ENCODE peak calls at places on chromosome 17, in eight cellular contexts. V, T, C, Q, O, Y, J and B are unnamed samples.

GRCh38 chr17:39696731-39697130 is 3.1 kb upstream of the ERBB2 start:
- DNase-seq in V (peak; percentile 18), T (no peak), C (no peak), Q (no peak), O (no peak), Y (no peak), J (no peak), B (no peak)

GRCh38 chr17:47649972-47650524 is 329 bp downstream of the KPNB1 start:
- DNase-seq in V (no peak), T (peak; percentile 80), C (no peak), Q (no peak), O (peak; percentile 47), Y (no peak), J (no peak), B (no peak)

GRCh38 chr17:61536417-61536955 is 54.5 kb downstream of the NACA2 start:
- DNase-seq in V (no peak), T (no peak), C (no peak), Q (no peak), O (no peak), Y (no peak), J (no peak), B (no peak)

GRCh38 chr17:61833536-61834203 is 29.7 kb downstream of the BRIP1 start:
- DNase-seq in V (no peak), T (no peak), C (no peak), Q (peak; percentile 40), O (peak; percentile 69), Y (no peak), J (no peak), B (no peak)

GRCh38 chr17:58328195-58329034 is at the start of gene TSPOAP1:
- DNase-seq in V (no peak), T (peak; percentile 46), C (peak; percentile 52), Q (no peak), O (no peak), Y (peak; percentile 46), J (no peak), B (no peak)

GRCh38 chr17:82814834-82815233 is 25.0 kb downstream of the ZNF750 start:
- DNase-seq in V (no peak), T (no peak), C (no peak), Q (no peak), O (no peak), Y (peak; percentile 46), J (no peak), B (no peak)

GRCh38 chr17:57861000-57861736 is 11.3 kb upstream of the MRPS23 start:
- DNase-seq in V (peak; percentile 72), T (no peak), C (peak; percentile 20), Q (no peak), O (no peak), Y (peak; percentile 76), J (peak; percentile 47), B (peak; percentile 77)

GRCh38 chr17:69677130-69677529 is 262.6 kb downstream of the MAP2K6 start:
- DNase-seq in V (no peak), T (no peak), C (no peak), Q (peak; percentile 7), O (no peak), Y (no peak), J (no peak), B (no peak)

GRCh38 chr17:48871551-48872351 is 20.8 kb upstream of the ATP5MC1 start:
- DNase-seq in V (peak; percentile 65), T (no peak), C (no peak), Q (no peak), O (no peak), Y (peak; percentile 86), J (no peak), B (peak; percentile 63)

GRCh38 chr17:80474933-80475915 is 1.2 kb downstream of the NPTX1 start:
- DNase-seq in V (no peak), T (no peak), C (no peak), Q (no peak), O (no peak), Y (no peak), J (peak; percentile 38), B (no peak)

GRCh38 chr17:37476431-37477130 is 13.1 kb upstream of the DUSP14 start:
- DNase-seq in V (no peak), T (no peak), C (no peak), Q (no peak), O (peak; percentile 64), Y (peak; percentile 14), J (no peak), B (no peak)

GRCh38 chr17:46720408-46720807 is 98.1 kb downstream of the WNT3 start:
- DNase-seq in V (no peak), T (no peak), C (no peak), Q (no peak), O (no peak), Y (no peak), J (no peak), B (no peak)

GRCh38 chr17:7687908-7688807 is at the start of gene WRAP53:
- DNase-seq in V (peak; percentile 98), T (peak; percentile 97), C (peak; percentile 93), Q (peak; percentile 98), O (peak; percentile 98), Y (peak; percentile 97), J (peak; percentile 87), B (peak; percentile 95)

GRCh38 chr17:83144421-83145357 is 65.3 kb downstream of the METRNL start:
- DNase-seq in V (peak; percentile 77), T (no peak), C (no peak), Q (no peak), O (no peak), Y (no peak), J (no peak), B (no peak)

GRCh38 chr17:614637-615546 is 99.7 kb downstream of the VPS53 start:
- DNase-seq in V (no peak), T (no peak), C (no peak), Q (no peak), O (no peak), Y (no peak), J (no peak), B (no peak)

GRCh38 chr17:65121916-65122821 is 15.0 kb upstream of the RGS9 start:
- DNase-seq in V (no peak), T (no peak), C (no peak), Q (no peak), O (no peak), Y (peak; percentile 20), J (no peak), B (no peak)

GRCh38 chr17:71286625-71287024 is 834.2 kb upstream of the SOX9 start:
- DNase-seq in V (no peak), T (no peak), C (no peak), Q (no peak), O (no peak), Y (no peak), J (no peak), B (no peak)

GRCh38 chr17:20989991-20990855 is 52.6 kb downstream of the USP22 start:
- DNase-seq in V (peak; percentile 36), T (no peak), C (no peak), Q (no peak), O (no peak), Y (no peak), J (no peak), B (no peak)

GRCh38 chr17:43316522-43317142 is 82.2 kb upstream of the ARL4D start:
- DNase-seq in V (no peak), T (no peak), C (no peak), Q (no peak), O (no peak), Y (no peak), J (no peak), B (peak; percentile 26)

GRCh38 chr17:45284176-45285140 is 22.6 kb upstream of the SPATA32 start:
- DNase-seq in V (peak; percentile 93), T (no peak), C (peak; percentile 19), Q (no peak), O (no peak), Y (no peak), J (no peak), B (peak; percentile 29)

GRCh38 chr17:29930399-29931010 is 477 bp upstream of the SSH2 start:
- DNase-seq in V (no peak), T (no peak), C (no peak), Q (no peak), O (no peak), Y (peak; percentile 13), J (peak; percentile 79), B (no peak)

GRCh38 chr17:78722101-78722761 is 59.8 kb downstream of the CYTH1 start:
- DNase-seq in V (peak; percentile 66), T (peak; percentile 79), C (no peak), Q (no peak), O (no peak), Y (peak; percentile 63), J (no peak), B (no peak)

GRCh38 chr17:66633322-66633965 is 201.5 kb upstream of the CACNG5 start:
- DNase-seq in V (no peak), T (no peak), C (no peak), Q (no peak), O (no peak), Y (no peak), J (no peak), B (no peak)

GRCh38 chr17:51419476-51419875 is 159.1 kb downstream of the UTP18 start:
- DNase-seq in V (no peak), T (no peak), C (no peak), Q (no peak), O (no peak), Y (no peak), J (no peak), B (no peak)

GRCh38 chr17:45370949-45371413 is 54.2 kb upstream of the MAP3K14 start:
- DNase-seq in V (no peak), T (no peak), C (no peak), Q (peak; percentile 23), O (no peak), Y (no peak), J (no peak), B (no peak)

GRCh38 chr17:75830168-75831031 is 13.8 kb downstream of the UNC13D start:
- DNase-seq in V (no peak), T (no peak), C (no peak), Q (no peak), O (peak; percentile 41), Y (peak; percentile 72), J (no peak), B (no peak)

GRCh38 chr17:81209141-81209540 is 13.6 kb downstream of the CEP131 start:
- DNase-seq in V (no peak), T (no peak), C (no peak), Q (no peak), O (no peak), Y (no peak), J (no peak), B (no peak)

GRCh38 chr17:79048826-79049755 is 25.1 kb downstream of the C1QTNF1 start:
- DNase-seq in V (peak; percentile 44), T (no peak), C (no peak), Q (no peak), O (no peak), Y (no peak), J (no peak), B (no peak)

GRCh38 chr17:78185981-78186688 is 717 bp downstream of the TK1 start:
- DNase-seq in V (peak; percentile 71), T (no peak), C (no peak), Q (no peak), O (peak; percentile 75), Y (peak; percentile 74), J (no peak), B (peak; percentile 54)

GRCh38 chr17:27446569-27447301 is 9.5 kb upstream of the KSR1 start:
- DNase-seq in V (no peak), T (no peak), C (no peak), Q (peak; percentile 7), O (peak; percentile 67), Y (no peak), J (no peak), B (no peak)

GRCh38 chr17:76081295-76082210 is 2.6 kb downstream of the ZACN start:
- DNase-seq in V (no peak), T (no peak), C (no peak), Q (no peak), O (no peak), Y (no peak), J (no peak), B (no peak)

GRCh38 chr17:71109697-71110096 is 940.4 kb downstream of the KCNJ2 start:
- DNase-seq in V (no peak), T (no peak), C (no peak), Q (no peak), O (no peak), Y (no peak), J (no peak), B (no peak)

GRCh38 chr17:17300624-17301568 is 2.3 kb upstream of the NT5M start:
- DNase-seq in V (no peak), T (no peak), C (peak; percentile 42), Q (no peak), O (no peak), Y (peak; percentile 52), J (no peak), B (peak; percentile 48)

GRCh38 chr17:80891096-80892018 is 100.3 kb upstream of the CHMP6 start:
- DNase-seq in V (peak; percentile 57), T (no peak), C (peak; percentile 75), Q (peak; percentile 18), O (peak; percentile 74), Y (peak; percentile 22), J (no peak), B (no peak)